ENCODE peak calls at places on chromosomes 5 and 9, in eight cellular contexts. P is activated CD8-positive, alpha-beta memory T cell treated with anti-CD3 and anti-CD28 coated beads for 48 hours; I is activated T-helper 1 cell treated with anti-CD3 and anti-CD28 coated beads, Interleukin-2, amount 50 U/mL, for 16 hours; E is nephron progenitor cell; C is left ventricle myocardium inferior; J is NCI-H748 treated with DMSO at 0.1 percent for 48 hours; R is globus pallidus; G is hypothalamus. O is an unnamed sample.

GRCh38 chr5:122019936-122020590 is 58.0 kb downstream of the LOX start:
- DNase-seq in I (no peak), P (no peak), C (no peak), J (no peak), E (no peak), G (no peak), R (no peak), O (no peak)

GRCh38 chr9:922731-923130 is 53.7 kb upstream of the DMRT3 start:
- DNase-seq in J (no peak), P (no peak), G (no peak), I (no peak), E (no peak), R (no peak), C (no peak), O (no peak)

GRCh38 chr5:103224118-103224893 is 34.3 kb upstream of the MACIR start:
- DNase-seq in P (no peak), R (peak), E (peak), G (no peak), J (peak), I (no peak), C (no peak), O (peak)

GRCh38 chr5:3449481-3449880 is 146.2 kb upstream of the IRX1 start:
- DNase-seq in G (no peak), P (no peak), I (no peak), E (no peak), C (no peak), J (no peak), R (no peak), O (no peak)

GRCh38 chr5:142807378-142807911 is 37.3 kb downstream of the ARHGAP26 start:
- DNase-seq in P (no peak), I (no peak), E (no peak), C (peak), J (no peak), R (no peak), G (no peak), O (no peak)

GRCh38 chr9:98642661-98643312 is 65.9 kb downstream of the GABBR2 start:
- DNase-seq in C (no peak), E (no peak), J (no peak), G (no peak), P (no peak), R (no peak), I (no peak), O (no peak)

GRCh38 chr9:22097712-22098111 is 88.6 kb upstream of the CDKN2B start:
- DNase-seq in I (no peak), P (no peak), E (no peak), G (no peak), R (no peak), C (no peak), J (no peak), O (no peak)

GRCh38 chr5:38710616-38711015 is 135.2 kb upstream of the OSMR start:
- DNase-seq in J (no peak), I (no peak), E (no peak), C (no peak), P (no peak), G (no peak), R (no peak), O (no peak)

O was measured in NCI-H146.